ENCODE peak calls at places on chromosomes 1 and 21, in seven cellular contexts. One of them, this sample, is unnamed.
A peak's percentile ranks its signal among the peaks of the same experiment; 100 is the strongest.

GRCh38 chr21:35853321-35853922 is 206.9 kb downstream of the SETD4 start:
- DNase-seq in AG04450: no peak
- DNase-seq in endothelial cell: no peak
- DNase-seq in psoas muscle: no peak
- DNase-seq in K562: no peak
- DNase-seq in tibial nerve: no peak
- DNase-seq in kidney epithelial cell: no peak
- DNase-seq in this sample: no peak

GRCh38 chr1:52629021-52629643 is 3.8 kb upstream of the SHISAL2A start:
- DNase-seq in K562: no peak
- DNase-seq in tibial nerve: peak; percentile 27
- DNase-seq in psoas muscle: no peak
- DNase-seq in AG04450: no peak
- DNase-seq in kidney epithelial cell: no peak
- DNase-seq in endothelial cell: no peak
- DNase-seq in this sample: no peak

GRCh38 chr1:236009857-236010256 is 55.0 kb downstream of the NID1 start:
- DNase-seq in endothelial cell: no peak
- DNase-seq in AG04450: no peak
- DNase-seq in psoas muscle: no peak
- DNase-seq in tibial nerve: no peak
- DNase-seq in K562: no peak
- DNase-seq in kidney epithelial cell: no peak
- DNase-seq in this sample: no peak

GRCh38 chr21:42991992-42992740 is 17.8 kb downstream of the PKNOX1 start:
- DNase-seq in AG04450: peak; percentile 91
- DNase-seq in endothelial cell: peak; percentile 23
- DNase-seq in kidney epithelial cell: peak; percentile 77
- DNase-seq in K562: peak; percentile 60
- DNase-seq in psoas muscle: peak; percentile 61
- DNase-seq in tibial nerve: no peak
- DNase-seq in this sample: no peak

GRCh38 chr21:26116456-26117011 is 54.0 kb downstream of the APP start:
- DNase-seq in K562: no peak
- DNase-seq in kidney epithelial cell: no peak
- DNase-seq in AG04450: no peak
- DNase-seq in psoas muscle: no peak
- DNase-seq in tibial nerve: no peak
- DNase-seq in endothelial cell: no peak
- DNase-seq in this sample: no peak

GRCh38 chr21:25343774-25344545 is 263.3 kb downstream of the MRPL39 start:
- DNase-seq in K562: no peak
- DNase-seq in psoas muscle: no peak
- DNase-seq in tibial nerve: no peak
- DNase-seq in kidney epithelial cell: no peak
- DNase-seq in AG04450: no peak
- DNase-seq in endothelial cell: no peak
- DNase-seq in this sample: no peak

GRCh38 chr1:39272027-39272790 is 67.7 kb downstream of the MACF1 start:
- DNase-seq in kidney epithelial cell: no peak
- DNase-seq in psoas muscle: no peak
- DNase-seq in K562: peak; percentile 55
- DNase-seq in AG04450: peak; percentile 30
- DNase-seq in endothelial cell: no peak
- DNase-seq in tibial nerve: no peak
- DNase-seq in this sample: no peak

GRCh38 chr1:180363596-180363995 is 133.5 kb downstream of the LHX4 start:
- DNase-seq in kidney epithelial cell: no peak
- DNase-seq in K562: no peak
- DNase-seq in AG04450: no peak
- DNase-seq in endothelial cell: no peak
- DNase-seq in psoas muscle: no peak
- DNase-seq in tibial nerve: no peak
- DNase-seq in this sample: no peak

GRCh38 chr1:68975534-68975933 is 478.7 kb upstream of the DEPDC1 start:
- DNase-seq in kidney epithelial cell: no peak
- DNase-seq in psoas muscle: no peak
- DNase-seq in tibial nerve: no peak
- DNase-seq in AG04450: no peak
- DNase-seq in K562: no peak
- DNase-seq in endothelial cell: no peak
- DNase-seq in this sample: no peak

GRCh38 chr1:55713516-55713915 is 498.4 kb upstream of the USP24 start:
- DNase-seq in endothelial cell: no peak
- DNase-seq in K562: no peak
- DNase-seq in tibial nerve: no peak
- DNase-seq in psoas muscle: no peak
- DNase-seq in AG04450: no peak
- DNase-seq in kidney epithelial cell: no peak
- DNase-seq in this sample: no peak

GRCh38 chr1:70504176-70504820 is 93.2 kb downstream of the CTH start:
- DNase-seq in K562: peak; percentile 24
- DNase-seq in tibial nerve: no peak
- DNase-seq in psoas muscle: no peak
- DNase-seq in endothelial cell: no peak
- DNase-seq in kidney epithelial cell: no peak
- DNase-seq in AG04450: no peak
- DNase-seq in this sample: no peak

GRCh38 chr1:219794085-219794743 is 134.1 kb downstream of the SLC30A10 start:
- DNase-seq in kidney epithelial cell: no peak
- DNase-seq in tibial nerve: no peak
- DNase-seq in K562: no peak
- DNase-seq in AG04450: no peak
- DNase-seq in endothelial cell: no peak
- DNase-seq in psoas muscle: no peak
- DNase-seq in this sample: no peak

GRCh38 chr1:186187601-186188000 is 187.5 kb downstream of the TPR start:
- DNase-seq in psoas muscle: no peak
- DNase-seq in AG04450: no peak
- DNase-seq in K562: no peak
- DNase-seq in kidney epithelial cell: peak; percentile 37
- DNase-seq in tibial nerve: no peak
- DNase-seq in endothelial cell: no peak
- DNase-seq in this sample: no peak

GRCh38 chr1:99674665-99675064 is 28.8 kb downstream of the PALMD start:
- DNase-seq in psoas muscle: no peak
- DNase-seq in tibial nerve: no peak
- DNase-seq in kidney epithelial cell: no peak
- DNase-seq in endothelial cell: no peak
- DNase-seq in K562: no peak
- DNase-seq in AG04450: no peak
- DNase-seq in this sample: no peak

GRCh38 chr1:228975238-228975929 is 240.1 kb downstream of the RHOU start:
- DNase-seq in psoas muscle: no peak
- DNase-seq in K562: no peak
- DNase-seq in kidney epithelial cell: no peak
- DNase-seq in AG04450: no peak
- DNase-seq in endothelial cell: no peak
- DNase-seq in tibial nerve: no peak
- DNase-seq in this sample: no peak

GRCh38 chr1:151369621-151370048 is 2.9 kb downstream of the SELENBP1 start:
- DNase-seq in kidney epithelial cell: no peak
- DNase-seq in tibial nerve: no peak
- DNase-seq in AG04450: no peak
- DNase-seq in psoas muscle: no peak
- DNase-seq in K562: peak; percentile 30
- DNase-seq in endothelial cell: no peak
- DNase-seq in this sample: no peak

GRCh38 chr1:10833630-10834557 is 37.4 kb upstream of the CASZ1 start:
- DNase-seq in kidney epithelial cell: no peak
- DNase-seq in endothelial cell: no peak
- DNase-seq in psoas muscle: no peak
- DNase-seq in AG04450: no peak
- DNase-seq in K562: no peak
- DNase-seq in tibial nerve: no peak
- DNase-seq in this sample: no peak

DNA sequence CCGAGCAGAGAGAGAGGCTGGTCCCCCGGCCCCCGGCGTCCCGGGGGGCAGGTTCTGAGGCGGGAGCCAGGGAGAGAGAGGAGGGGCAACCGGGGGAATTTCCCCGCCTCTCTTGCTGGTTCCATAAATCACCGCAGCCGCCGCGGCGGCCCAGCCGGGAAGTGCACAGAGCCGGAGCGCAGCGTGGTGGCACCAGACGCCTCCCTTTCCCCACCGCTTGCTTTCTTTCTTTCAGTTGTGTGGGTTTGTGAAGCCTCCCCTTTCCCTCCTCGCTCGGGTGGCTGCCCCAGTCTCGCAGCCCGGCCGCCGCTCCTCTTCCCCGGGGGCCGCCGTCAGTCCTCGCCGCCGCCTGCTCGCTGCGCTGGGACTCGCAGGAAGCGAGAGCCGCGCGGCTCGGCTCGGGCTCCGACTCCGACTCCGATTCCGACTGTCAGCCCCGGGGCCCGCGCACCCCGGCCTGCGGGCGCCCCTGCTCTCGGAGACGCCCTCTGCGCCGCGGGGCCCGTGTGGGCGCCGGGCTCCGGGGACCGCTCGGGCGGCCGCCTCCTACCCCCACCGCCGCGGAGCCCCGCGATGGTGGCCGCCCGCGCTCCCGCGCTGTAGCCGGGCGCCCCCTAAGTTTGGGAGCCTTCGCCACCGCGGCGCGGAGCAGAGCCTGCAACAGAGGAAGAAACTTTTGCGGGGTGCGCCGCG is at the start of gene CACHD1:
- DNase-seq in K562: no peak
- DNase-seq in psoas muscle: peak; percentile 79
- DNase-seq in tibial nerve: peak; percentile 64
- DNase-seq in endothelial cell: peak; percentile 70
- DNase-seq in AG04450: peak; percentile 33
- DNase-seq in kidney epithelial cell: peak; percentile 55
- DNase-seq in this sample: peak; percentile 59
- TF ChIP-seq CTCF in K562: no peak
- TF ChIP-seq CTCF in psoas muscle: peak; percentile 48
- TF ChIP-seq CTCF in tibial nerve: no peak
- TF ChIP-seq CTCF in endothelial cell: no peak
- TF ChIP-seq CTCF in AG04450: peak; percentile 41
- TF ChIP-seq CTCF in kidney epithelial cell: peak; percentile 62
- TF ChIP-seq CTCF in this sample: no peak

DNA sequence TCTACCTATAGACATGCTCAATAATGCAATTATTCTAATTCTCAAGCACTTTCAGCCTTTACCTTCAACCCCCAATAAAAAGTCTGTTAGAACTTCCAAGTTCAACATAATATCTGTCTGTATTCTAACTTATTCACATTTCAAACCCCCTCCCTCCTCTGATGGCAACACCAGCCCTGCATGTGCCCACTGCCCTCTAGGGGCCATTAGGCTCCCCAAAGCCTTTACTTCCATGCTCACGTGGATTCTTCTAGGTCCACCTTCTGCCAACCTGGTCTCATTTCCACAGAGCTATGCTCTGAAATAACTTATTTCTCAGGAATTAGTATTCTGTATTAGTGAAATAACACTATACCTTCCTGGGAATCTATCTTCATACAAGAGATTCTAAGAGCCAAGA is 22.2 kb upstream of the KPRP start:
- DNase-seq in endothelial cell: peak; percentile 25
- DNase-seq in psoas muscle: no peak
- DNase-seq in K562: peak; percentile 14
- DNase-seq in kidney epithelial cell: no peak
- DNase-seq in tibial nerve: no peak
- DNase-seq in AG04450: no peak
- DNase-seq in this sample: no peak
- TF ChIP-seq CTCF in endothelial cell: no peak
- TF ChIP-seq CTCF in psoas muscle: no peak
- TF ChIP-seq CTCF in K562: peak; percentile 42
- TF ChIP-seq CTCF in kidney epithelial cell: peak; percentile 20
- TF ChIP-seq CTCF in tibial nerve: no peak
- TF ChIP-seq CTCF in AG04450: no peak
- TF ChIP-seq CTCF in this sample: no peak

DNA sequence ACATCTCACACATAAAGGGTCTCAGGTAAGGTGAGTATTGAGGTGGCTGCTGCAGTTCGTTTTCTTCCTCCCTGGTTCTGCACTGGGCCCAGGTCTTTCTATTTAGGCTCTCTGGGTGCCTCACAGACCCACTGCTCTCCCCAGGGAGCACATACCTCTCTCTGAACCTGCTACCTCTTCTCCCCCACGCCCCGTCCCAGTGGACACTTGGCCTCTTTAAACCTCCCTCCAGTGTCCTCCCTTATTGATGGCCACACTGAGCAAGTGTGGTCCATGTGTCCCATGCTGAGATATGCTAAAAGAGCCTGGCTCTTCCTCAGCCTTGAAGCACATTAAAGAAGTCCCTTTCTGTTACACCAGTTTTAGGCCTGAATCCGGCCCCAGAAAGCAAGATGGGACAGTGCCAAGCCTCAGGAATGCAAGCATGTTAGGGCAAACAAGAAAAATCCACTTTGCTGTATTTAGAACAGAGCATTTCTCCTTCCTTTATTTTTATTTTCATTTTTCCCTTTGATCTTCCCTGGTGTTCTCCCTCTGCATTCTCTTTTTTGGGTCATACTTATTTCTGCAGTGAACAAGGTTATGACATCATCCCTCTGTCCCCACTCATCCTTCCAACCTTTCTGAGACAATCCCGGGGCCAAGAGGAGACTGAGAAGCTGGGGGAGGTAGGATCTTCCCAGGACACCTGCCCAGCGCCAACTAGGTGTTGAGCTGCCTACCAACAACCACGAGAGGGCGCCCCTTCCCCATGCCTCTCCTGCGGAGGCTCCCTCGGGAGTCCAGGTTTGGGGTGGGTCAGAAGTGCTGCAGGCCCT is 5.0 kb upstream of the CHI3L2 start:
- DNase-seq in tibial nerve: peak; percentile 71
- DNase-seq in kidney epithelial cell: no peak
- DNase-seq in psoas muscle: peak; percentile 70
- DNase-seq in endothelial cell: peak; percentile 85
- DNase-seq in K562: peak; percentile 92
- DNase-seq in AG04450: no peak
- DNase-seq in this sample: peak; percentile 58
- TF ChIP-seq CTCF in tibial nerve: peak; percentile 84
- TF ChIP-seq CTCF in kidney epithelial cell: peak; percentile 96
- TF ChIP-seq CTCF in psoas muscle: peak; percentile 69
- TF ChIP-seq CTCF in endothelial cell: peak; percentile 87
- TF ChIP-seq CTCF in K562: peak; percentile 97
- TF ChIP-seq CTCF in AG04450: peak; percentile 97
- TF ChIP-seq CTCF in this sample: no peak

GRCh38 chr1:163414778-163415177 is 93.0 kb downstream of the NUF2 start:
- DNase-seq in K562: no peak
- DNase-seq in psoas muscle: no peak
- DNase-seq in endothelial cell: no peak
- DNase-seq in kidney epithelial cell: no peak
- DNase-seq in tibial nerve: no peak
- DNase-seq in AG04450: no peak
- DNase-seq in this sample: no peak

GRCh38 chr1:163406787-163407186 is 85.0 kb downstream of the NUF2 start:
- DNase-seq in K562: no peak
- DNase-seq in endothelial cell: no peak
- DNase-seq in kidney epithelial cell: no peak
- DNase-seq in psoas muscle: no peak
- DNase-seq in tibial nerve: no peak
- DNase-seq in AG04450: no peak
- DNase-seq in this sample: no peak

GRCh38 chr1:163410073-163410522 is 88.3 kb downstream of the NUF2 start:
- DNase-seq in tibial nerve: peak; percentile 31
- DNase-seq in psoas muscle: no peak
- DNase-seq in AG04450: peak; percentile 2
- DNase-seq in endothelial cell: peak; percentile 68
- DNase-seq in K562: peak; percentile 51
- DNase-seq in kidney epithelial cell: peak; percentile 35
- DNase-seq in this sample: peak; percentile 35

GRCh38 chr1:163408262-163408661 is 86.5 kb downstream of the NUF2 start:
- DNase-seq in K562: no peak
- DNase-seq in psoas muscle: no peak
- DNase-seq in AG04450: no peak
- DNase-seq in kidney epithelial cell: no peak
- DNase-seq in tibial nerve: no peak
- DNase-seq in endothelial cell: no peak
- DNase-seq in this sample: no peak

GRCh38 chr1:163412216-163412615 is 90.5 kb downstream of the NUF2 start:
- DNase-seq in tibial nerve: no peak
- DNase-seq in K562: no peak
- DNase-seq in endothelial cell: no peak
- DNase-seq in AG04450: no peak
- DNase-seq in kidney epithelial cell: no peak
- DNase-seq in psoas muscle: no peak
- DNase-seq in this sample: no peak
- TF ChIP-seq CTCF in tibial nerve: no peak
- TF ChIP-seq CTCF in K562: no peak
- TF ChIP-seq CTCF in endothelial cell: no peak
- TF ChIP-seq CTCF in AG04450: no peak
- TF ChIP-seq CTCF in kidney epithelial cell: no peak
- TF ChIP-seq CTCF in psoas muscle: no peak
- TF ChIP-seq CTCF in this sample: no peak

This sample was measured in omental fat pad.